ENCODE peak calls at places on chromosome X, in four cellular contexts. R is activated CD8-positive, alpha-beta memory T cell treated with anti-CD3 and anti-CD28 coated beads for 24 hours; X is activated T-helper 2 cell treated with anti-CD3 and anti-CD28 coated beads, Interferon-gamma antibody, Interleukin-2, Interleukin-4, amounts not matched to agents 10 μg/mL and 5 μg/mL and 100 μg/mL, durations not matched to agents 14 hours and 24 hours and 36 hours; I is NCI-H2081. P is an unnamed sample.

GRCh38 chrX:3520987-3521875 is 174.8 kb upstream of the MXRA5 start:
- DNase-seq in X (no peak), R (no peak), I (no peak), P (no peak)

GRCh38 chrX:49179358-49179757 is 6.8 kb downstream of the PRICKLE3 start:
- DNase-seq in I (no peak), X (no peak), R (no peak), P (no peak)

GRCh38 chrX:108312011-108312410 is 126.2 kb downstream of the COL4A6 start:
- DNase-seq in I (no peak), R (no peak), X (no peak), P (no peak)

GRCh38 chrX:107672955-107673378 is 44.7 kb downstream of the PRPS1 start:
- DNase-seq in R (peak; percentile 85), X (peak; percentile 74), I (peak; percentile 65), P (peak; percentile 70)

GRCh38 chrX:23494741-23495140 is 160.1 kb downstream of the PTCHD1 start:
- DNase-seq in X (no peak), I (no peak), R (no peak), P (no peak)

GRCh38 chrX:154460326-154460725 is 2.2 kb downstream of the PLXNA3 start:
- DNase-seq in I (no peak), R (no peak), X (no peak), P (no peak)

GRCh38 chrX:20739038-20739745 is 472.5 kb upstream of the RPS6KA3 start:
- DNase-seq in I (no peak), R (no peak), X (no peak), P (no peak)

GRCh38 chrX:144075432-144075831 is 191.6 kb downstream of the UBE2NL start:
- DNase-seq in I (no peak), R (no peak), X (no peak), P (no peak)

GRCh38 chrX:104324461-104324860 is 69.7 kb upstream of the ESX1 start:
- DNase-seq in X (no peak), I (no peak), R (no peak), P (no peak)

GRCh38 chrX:143500751-143501150 is 16.5 kb downstream of the SPANXN3 start:
- DNase-seq in X (no peak), I (no peak), R (no peak), P (no peak)

GRCh38 chrX:70769659-70770232 is 138.8 kb downstream of the TEX11 start:
- DNase-seq in X (no peak), I (no peak), R (no peak), P (no peak)

GRCh38 chrX:139702658-139703057 is 5.3 kb downstream of the MCF2 start:
- DNase-seq in I (no peak), R (no peak), X (no peak), P (no peak)

GRCh38 chrX:139008185-139008584 is 296.7 kb upstream of the FGF13 start:
- DNase-seq in X (no peak), I (no peak), R (no peak), P (no peak)

GRCh38 chrX:42680651-42681050 is 97.3 kb downstream of the PPP1R2C start:
- DNase-seq in X (no peak), R (no peak), I (no peak), P (no peak)

GRCh38 chrX:20240201-20240600 is 26.5 kb downstream of the RPS6KA3 start:
- DNase-seq in X (no peak), I (no peak), R (no peak), P (no peak)

GRCh38 chrX:45740291-45740690 is 539.6 kb upstream of the DIPK2B start:
- DNase-seq in I (no peak), X (no peak), R (no peak), P (no peak)

GRCh38 chrX:85504381-85504780 is 124.9 kb upstream of the POF1B start:
- DNase-seq in X (no peak), I (no peak), R (no peak), P (no peak)

GRCh38 chrX:40105016-40105790 is 7.4 kb upstream of the BCOR start:
- DNase-seq in X (peak; percentile 31), I (no peak), R (peak; percentile 76), P (peak; percentile 17)

GRCh38 chrX:94914235-94914634 is 1240.2 kb downstream of the FAM133A start:
- DNase-seq in I (no peak), R (no peak), X (no peak), P (no peak)

GRCh38 chrX:149979126-149979644 is 40.9 kb upstream of the EOLA2 start:
- DNase-seq in I (no peak), X (no peak), R (no peak), P (no peak)

GRCh38 chrX:26952213-26952612 is 510.9 kb downstream of the PPP4R3C start:
- DNase-seq in R (no peak), X (no peak), I (no peak), P (no peak)

GRCh38 chrX:139596068-139596467 is 65.5 kb downstream of the F9 start:
- DNase-seq in I (no peak), X (no peak), R (no peak), P (no peak)

GRCh38 chrX:153032397-153033118 is 23.7 kb upstream of the PNMA3 start:
- DNase-seq in X (peak; percentile 50), R (peak; percentile 89), I (peak; percentile 25), P (peak; percentile 52)

GRCh38 chrX:132730726-132731125 is 227.7 kb downstream of the HS6ST2 start:
- DNase-seq in X (no peak), R (no peak), I (no peak), P (no peak)

P was measured in activated T-helper 1 cell treated with anti-CD3 and anti-CD28 coated beads, Interleukin-12 subunit alpha, Interleukin-12 subunit beta, Interleukin-2, Interleukin-4 antibody, amounts not matched to agents 30 ng/mL and 10 ng/mL and 1 ng/mL, durations not matched to agents 14 hours and 24 hours and 36 hours.